ENCODE peak calls at places on chromosome 7, in four cellular contexts. G is H9, T is fibroblast of the aortic adventitia, N is MM.1S. V is an unnamed sample.

GRCh38 chr7:65233409-65234034 is 140.1 kb upstream of the ZNF92 start:
- DNase-seq in G (no peak), T (no peak), N (peak), V (no peak)

GRCh38 chr7:5231811-5232484 is 41.9 kb downstream of the WIPI2 start:
- DNase-seq in G (no peak), T (no peak), N (peak), V (no peak)

GRCh38 chr7:101630591-101630990 is 1.5 kb upstream of the MYL10 start:
- DNase-seq in G (no peak), T (no peak), N (no peak), V (no peak)

GRCh38 chr7:16999541-17000266 is 117.9 kb upstream of the AGR3 start:
- DNase-seq in G (no peak), T (no peak), N (no peak), V (no peak)

GRCh38 chr7:91512958-91513357 is 248.7 kb downstream of the FZD1 start:
- DNase-seq in G (no peak), T (no peak), N (no peak), V (no peak)

GRCh38 chr7:38973760-38974159 is 3.9 kb upstream of the POU6F2 start:
- DNase-seq in G (no peak), T (no peak), N (no peak), V (no peak)

GRCh38 chr7:44383566-44383965 is 58.2 kb upstream of the CAMK2B start:
- DNase-seq in G (peak), T (peak), N (no peak), V (peak)

GRCh38 chr7:27901028-27901760 is 161.2 kb downstream of the TAX1BP1 start:
- DNase-seq in G (no peak), T (peak), N (peak), V (no peak)

GRCh38 chr7:102393467-102393866 is 2.7 kb upstream of the PRKRIP1 start:
- DNase-seq in G (no peak), T (no peak), N (no peak), V (no peak)

GRCh38 chr7:66140924-66141323 is 26.3 kb downstream of the CRCP start:
- DNase-seq in G (no peak), T (peak), N (no peak), V (peak)

GRCh38 chr7:128174391-128174790 is 66.7 kb upstream of the LEP start:
- DNase-seq in G (peak), T (no peak), N (no peak), V (no peak)

GRCh38 chr7:98863601-98864000 is 6.2 kb downstream of the TMEM130 start:
- DNase-seq in G (no peak), T (no peak), N (no peak), V (no peak)

GRCh38 chr7:74182453-74183090 is 8.4 kb downstream of the EIF4H start:
- DNase-seq in G (no peak), T (no peak), N (no peak), V (no peak)

GRCh38 chr7:282621-283020 is 7.3 kb upstream of the FOXL3 start:
- DNase-seq in G (no peak), T (no peak), N (no peak), V (no peak)

GRCh38 chr7:142866361-142867096 is 11.7 kb downstream of the EPHB6 start:
- DNase-seq in G (peak), T (peak), N (peak), V (no peak)

GRCh38 chr7:105173586-105173985 is 159.6 kb downstream of the KMT2E start:
- DNase-seq in G (no peak), T (no peak), N (no peak), V (no peak)

GRCh38 chr7:55360486-55360885 is 4.7 kb upstream of the LANCL2 start:
- DNase-seq in G (no peak), T (peak), N (no peak), V (no peak)

GRCh38 chr7:9874182-9874581 is 1099.5 kb upstream of the PHF14 start:
- DNase-seq in G (no peak), T (no peak), N (no peak), V (no peak)

GRCh38 chr7:131629203-131629871 is 72.9 kb upstream of the PODXL start:
- DNase-seq in G (no peak), T (peak), N (no peak), V (no peak)

GRCh38 chr7:18421297-18422004 is 74.1 kb upstream of the HDAC9 start:
- DNase-seq in G (no peak), T (peak), N (no peak), V (no peak)

GRCh38 chr7:81845628-81846259 is 75.9 kb upstream of the HGF start:
- DNase-seq in G (no peak), T (peak), N (peak), V (no peak)

GRCh38 chr7:79997345-79997744 is 137.3 kb upstream of the GNAI1 start:
- DNase-seq in G (no peak), T (no peak), N (no peak), V (no peak)

GRCh38 chr7:107715531-107715930 is 28.4 kb upstream of the CBLL1 start:
- DNase-seq in G (no peak), T (peak), N (no peak), V (no peak)

GRCh38 chr7:135562720-135563119 is 5.0 kb downstream of the NUP205 start:
- DNase-seq in G (peak), T (no peak), N (no peak), V (no peak)

GRCh38 chr7:38795596-38795995 is 113.4 kb downstream of the VPS41 start:
- DNase-seq in G (no peak), T (no peak), N (no peak), V (no peak)

GRCh38 chr7:100565133-100565571 is 8.5 kb downstream of the SAP25 start:
- DNase-seq in G (no peak), T (no peak), N (no peak), V (no peak)

GRCh38 chr7:18829518-18830252 is 287.8 kb downstream of the TWIST1 start:
- DNase-seq in G (no peak), T (peak), N (no peak), V (peak)

GRCh38 chr7:74412061-74412460 is 41.6 kb upstream of the GTF2IRD1 start:
- DNase-seq in G (no peak), T (no peak), N (no peak), V (no peak)

GRCh38 chr7:149007615-149008014 is 20.7 kb downstream of the PDIA4 start:
- DNase-seq in G (no peak), T (no peak), N (no peak), V (no peak)

GRCh38 chr7:95330194-95331003 is 6.1 kb upstream of the PON1 start:
- DNase-seq in G (no peak), T (peak), N (peak), V (no peak)

DNA sequence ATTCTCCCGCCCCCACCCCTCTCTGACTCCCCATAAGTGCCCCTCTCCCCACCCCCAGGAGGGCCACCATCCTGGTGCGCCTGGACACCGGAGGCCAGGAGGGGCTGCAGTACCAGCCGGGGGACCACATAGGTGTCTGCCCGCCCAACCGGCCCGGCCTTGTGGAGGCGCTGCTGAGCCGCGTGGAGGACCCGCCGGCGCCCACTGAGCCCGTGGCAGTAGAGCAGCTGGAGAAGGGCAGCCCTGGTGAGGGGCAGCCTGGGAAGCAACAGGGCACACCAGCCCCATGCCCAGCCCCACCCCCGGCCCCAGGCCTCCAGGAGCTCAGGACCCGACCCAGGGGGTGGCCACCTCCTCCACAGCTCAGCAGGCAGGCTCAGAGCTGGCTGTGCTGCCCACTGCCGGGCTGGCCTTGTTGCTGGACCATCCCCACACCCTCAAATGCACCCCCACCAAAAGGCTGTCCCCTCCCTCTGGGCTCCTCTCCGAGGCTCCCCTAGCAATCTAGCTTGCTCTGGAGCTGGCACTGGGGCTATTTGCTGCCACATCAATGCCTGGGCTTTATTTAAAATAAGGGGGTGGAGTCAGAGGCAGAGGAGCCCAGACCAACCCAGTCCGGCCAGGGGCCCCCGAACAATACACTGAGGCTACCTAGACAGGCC is 14.8 kb downstream of the ATG9B start:
- DNase-seq in G (peak), T (no peak), N (no peak), V (no peak)
- TF ChIP-seq CTCF in G (peak), T (no peak), N (peak), V (no peak)

GRCh38 chr7:84624927-84625326 is 430.3 kb upstream of the SEMA3A start:
- DNase-seq in G (no peak), T (no peak), N (no peak), V (no peak)
- TF ChIP-seq CTCF in G (no peak), T (no peak), N (no peak), V (no peak)

DNA sequence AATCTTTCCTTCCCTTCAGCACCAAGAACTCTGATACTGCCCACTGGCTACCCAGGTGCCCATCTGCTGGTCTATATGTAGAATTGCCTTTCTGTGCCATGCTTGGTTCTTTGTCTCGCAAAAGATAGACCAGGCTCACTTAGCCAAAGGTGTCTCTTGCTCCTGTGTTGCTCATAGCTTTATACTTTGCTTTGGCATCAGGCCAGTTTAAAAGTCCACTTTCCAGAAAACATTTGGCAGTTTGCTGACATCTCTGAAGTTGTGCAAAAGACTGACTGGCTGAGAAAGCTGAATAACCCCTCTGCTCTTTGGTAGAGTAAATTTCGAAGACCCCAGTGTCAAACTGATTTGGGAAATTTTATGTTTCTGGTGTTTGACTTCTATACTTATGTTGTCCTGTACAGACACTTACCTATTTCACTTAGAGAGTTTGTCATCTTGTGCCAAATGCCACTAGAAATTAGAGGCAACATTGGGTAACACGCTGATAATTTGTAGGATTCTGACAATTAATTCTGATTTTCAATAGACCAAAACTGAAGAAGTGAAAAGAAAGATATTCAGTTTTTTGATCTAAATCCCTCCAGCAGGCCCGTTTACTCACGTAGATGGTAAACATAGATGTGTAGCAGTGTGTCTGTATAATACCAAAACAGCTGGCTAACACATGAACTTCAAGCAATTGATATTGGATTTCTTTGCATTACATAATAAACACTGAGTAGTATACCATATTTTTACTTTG is 91.1 kb downstream of the CPED1 start:
- DNase-seq in G (no peak), T (peak), N (no peak), V (no peak)
- TF ChIP-seq CTCF in G (no peak), T (peak), N (peak), V (peak)

DNA sequence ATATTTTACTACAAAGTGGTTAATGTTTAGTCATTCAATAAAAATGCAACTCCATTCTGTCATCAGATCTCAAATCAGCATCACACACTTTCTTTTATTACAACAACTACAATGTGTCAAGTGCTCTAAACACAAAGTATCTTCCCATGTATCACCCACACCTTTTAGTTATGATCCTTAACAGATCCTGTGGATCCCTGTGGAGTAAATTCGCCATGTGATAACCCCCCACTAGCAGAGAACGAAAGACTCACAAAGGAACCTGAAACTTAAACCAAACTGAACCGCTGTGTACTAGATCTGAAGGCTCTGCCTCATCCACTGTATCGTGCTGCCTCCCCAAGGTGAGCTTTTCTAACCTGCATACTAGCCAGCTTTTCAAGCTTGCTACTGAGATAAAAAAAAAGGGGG is 1.8 kb downstream of the DPY19L1 start:
- DNase-seq in G (no peak), T (peak), N (peak), V (no peak)
- TF ChIP-seq CTCF in G (no peak), T (no peak), N (peak), V (no peak)

DNA sequence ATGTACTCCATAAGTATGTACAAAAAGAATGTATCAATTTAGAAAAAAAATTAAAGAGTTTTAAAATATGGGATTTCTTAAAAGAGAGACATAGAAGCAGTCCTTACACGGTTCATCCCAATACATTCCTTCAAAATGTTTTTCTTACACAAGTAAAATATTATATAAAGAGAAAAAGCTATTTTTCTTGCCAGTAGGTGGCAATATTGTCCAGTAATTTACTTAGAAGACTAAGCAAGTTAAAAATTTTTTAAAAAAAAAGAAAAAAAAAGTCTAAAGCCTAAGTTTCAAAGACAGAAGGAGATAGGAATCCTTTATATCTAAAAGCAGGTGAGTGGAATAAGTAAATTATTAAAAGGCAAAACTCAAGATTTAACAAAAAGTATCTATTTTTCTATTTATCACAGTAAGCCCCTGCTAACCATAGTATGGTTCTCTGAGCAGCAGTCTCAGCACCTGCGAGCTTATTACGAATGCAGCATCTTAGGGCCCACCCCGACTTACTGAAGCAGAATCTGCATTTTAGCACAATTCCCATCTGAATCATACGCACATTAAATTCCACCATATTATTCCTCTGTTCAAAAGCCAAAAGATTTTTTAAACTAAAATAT is 240.6 kb downstream of the DGKI start:
- DNase-seq in G (no peak), T (peak), N (peak), V (peak)
- TF ChIP-seq CTCF in G (peak), T (peak), N (peak), V (peak)

DNA sequence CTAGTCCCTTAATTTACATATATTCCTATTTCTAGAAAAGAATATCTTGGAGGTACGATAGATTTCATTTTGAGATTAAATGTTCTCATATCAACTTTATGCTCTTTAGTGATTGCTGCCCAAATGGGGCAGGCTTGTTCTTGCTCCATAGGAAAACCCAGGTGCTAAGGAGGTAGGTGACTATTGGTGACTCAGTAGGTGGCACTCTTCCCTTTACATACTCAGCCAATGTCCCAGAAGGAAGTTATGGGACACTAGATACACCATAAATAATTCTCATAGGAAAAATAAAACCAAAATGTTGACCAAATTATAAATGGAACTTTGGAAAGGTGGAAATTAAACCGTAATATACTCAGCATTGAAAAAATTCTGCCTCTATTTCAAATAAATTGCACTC is 4.0 kb downstream of the SKAP2 start:
- DNase-seq in G (no peak), T (no peak), N (no peak), V (no peak)
- TF ChIP-seq CTCF in G (peak), T (no peak), N (peak), V (no peak)

GRCh38 chr7:33744293-33744692 is 161.0 kb upstream of the BMPER start:
- DNase-seq in G (no peak), T (no peak), N (peak), V (no peak)
- TF ChIP-seq CTCF in G (peak), T (no peak), N (peak), V (peak)

GRCh38 chr7:156158213-156158612 is 345.9 kb upstream of the SHH start:
- DNase-seq in G (no peak), T (no peak), N (no peak), V (no peak)

GRCh38 chr7:156157409-156158012 is 345.2 kb upstream of the SHH start:
- DNase-seq in G (no peak), T (no peak), N (no peak), V (no peak)

GRCh38 chr7:156158693-156159092 is 346.4 kb upstream of the SHH start:
- DNase-seq in G (no peak), T (no peak), N (no peak), V (no peak)

GRCh38 chr7:156155988-156156733 is 343.9 kb upstream of the SHH start:
- DNase-seq in G (no peak), T (no peak), N (no peak), V (no peak)

DNA sequence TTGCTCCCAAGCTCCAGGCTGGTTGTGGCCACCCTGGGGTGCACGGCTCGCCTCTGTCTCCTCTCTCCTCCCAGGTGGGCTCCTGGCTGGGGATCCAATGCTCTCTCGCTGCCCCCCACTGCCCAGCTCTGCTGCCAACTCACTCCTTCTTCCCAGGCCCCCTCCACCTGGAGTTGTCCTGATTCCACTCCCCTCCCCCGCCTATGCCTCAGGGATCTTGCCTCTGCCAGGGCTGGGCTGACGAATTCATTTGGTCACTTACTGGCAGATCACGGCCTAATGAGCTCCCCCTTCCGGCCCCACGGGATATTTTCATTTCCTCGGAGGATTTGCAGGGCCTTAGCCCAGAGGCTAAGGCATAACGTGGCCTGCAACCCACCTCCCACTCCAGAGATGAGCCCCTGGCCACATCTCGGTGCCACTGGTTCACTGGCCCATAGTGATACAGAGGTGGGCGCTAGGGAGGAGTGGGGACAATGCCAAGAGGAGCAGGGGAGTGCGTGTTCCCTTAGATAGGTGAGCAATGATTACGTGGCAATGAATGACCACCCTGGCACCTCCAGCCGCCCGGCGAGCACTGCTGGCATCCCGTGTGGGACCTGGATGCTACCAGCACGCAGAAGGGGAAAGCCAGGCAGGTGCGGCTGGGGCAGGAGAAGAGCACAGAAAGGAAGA is 344.6 kb upstream of the SHH start:
- DNase-seq in G (peak), T (no peak), N (peak), V (no peak)
- TF ChIP-seq CTCF in G (peak), T (no peak), N (peak), V (no peak)

V was measured in AG09319.